ENCODE peak calls at places on chromosome 5, in four cellular contexts. B, O, K and U are unnamed samples.

GRCh38 chr5:154286557-154286956 is 96.0 kb downstream of the GALNT10 start:
- DNase-seq in B (no peak), O (no peak), K (no peak), U (no peak)

GRCh38 chr5:75037106-75037505 is 15.3 kb downstream of the GCNT4 start:
- DNase-seq in B (peak; percentile 94), O (no peak), K (no peak), U (no peak)

GRCh38 chr5:1251678-1252580 is 26.7 kb downstream of the SLC6A18 start:
- DNase-seq in B (no peak), O (no peak), K (no peak), U (no peak)

GRCh38 chr5:143923634-143924265 is 111.8 kb downstream of the HMHB1 start:
- DNase-seq in B (no peak), O (no peak), K (no peak), U (no peak)

GRCh38 chr5:77641963-77642589 is 3.6 kb upstream of the OTP start:
- DNase-seq in B (no peak), O (no peak), K (no peak), U (no peak)

GRCh38 chr5:77560677-77561263 is 68.7 kb upstream of the WDR41 start:
- DNase-seq in B (peak; percentile 38), O (peak; percentile 25), K (no peak), U (peak; percentile 49)

GRCh38 chr5:3116366-3116765 is 364.9 kb upstream of the IRX2 start:
- DNase-seq in B (no peak), O (no peak), K (no peak), U (no peak)

GRCh38 chr5:31962928-31963327 is 211.2 kb downstream of the GOLPH3 start:
- DNase-seq in B (peak; percentile 38), O (no peak), K (no peak), U (no peak)

GRCh38 chr5:1063661-1064382 is 48.0 kb downstream of the SLC12A7 start:
- DNase-seq in B (no peak), O (no peak), K (peak; percentile 44), U (no peak)

GRCh38 chr5:181181650-181182565 is 23.1 kb downstream of the TRIM7 start:
- DNase-seq in B (peak; percentile 76), O (no peak), K (peak; percentile 78), U (peak; percentile 80)

GRCh38 chr5:142313693-142314092 is 11.1 kb downstream of the SPRY4 start:
- DNase-seq in B (no peak), O (no peak), K (no peak), U (no peak)

GRCh38 chr5:134784241-134784920 is 25.8 kb downstream of the DDX46 start:
- DNase-seq in B (no peak), O (no peak), K (no peak), U (no peak)

GRCh38 chr5:157454273-157454672 is 5.7 kb upstream of the NIPAL4 start:
- DNase-seq in B (no peak), O (no peak), K (no peak), U (no peak)

GRCh38 chr5:116442095-116442534 is 132.5 kb downstream of the SEMA6A start:
- DNase-seq in B (no peak), O (peak; percentile 11), K (no peak), U (peak; percentile 17)

GRCh38 chr5:66661149-66661548 is 65.0 kb downstream of the MAST4 start:
- DNase-seq in B (no peak), O (no peak), K (peak; percentile 54), U (no peak)

GRCh38 chr5:173413476-173413982 is 85.3 kb upstream of the STC2 start:
- DNase-seq in B (no peak), O (no peak), K (no peak), U (no peak)

DNA sequence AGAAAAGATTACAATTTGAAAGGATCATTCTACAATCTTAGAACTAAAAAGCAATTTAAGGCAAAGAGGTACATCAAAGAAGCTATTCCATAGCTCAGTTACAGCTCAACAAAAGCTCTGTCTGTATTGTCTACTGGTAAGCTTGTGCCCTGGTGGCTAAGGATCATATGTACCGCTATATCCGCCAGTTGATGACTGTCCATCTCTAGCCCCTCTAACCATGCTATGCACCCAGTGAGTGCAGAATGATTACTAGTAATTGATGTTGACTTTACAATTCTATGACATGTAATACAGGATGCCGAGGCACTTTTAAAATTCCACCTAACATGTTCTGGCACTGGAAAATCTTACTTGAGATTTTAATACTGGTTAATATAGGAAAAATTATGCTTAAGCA is 13.1 kb downstream of the LOX start:
- DNase-seq in B (no peak), O (no peak), K (no peak), U (no peak)
- H3K4me1 ChIP-seq in B (no peaks in the 10 kb centered on the region), O (no peaks in the 10 kb centered on the region), K (peaks cover 2% of the 10 kb centered on the region), U (no peaks in the 10 kb centered on the region)

GRCh38 chr5:96957125-96958041 is 21.5 kb downstream of the LNPEP start:
- DNase-seq in B (no peak), O (no peak), K (no peak), U (peak; percentile 11)
- H3K4me3 ChIP-seq in B (no peak overlapping the region), O (no peak overlapping the region), K (no peak overlapping the region), U (no peak overlapping the region)

GRCh38 chr5:138912093-138912492 is 37.0 kb upstream of the LRRTM2 start:
- DNase-seq in B (no peak), O (no peak), K (no peak), U (no peak)
- H3K36me3 ChIP-seq in B (peaks cover 2% of the 10 kb centered on the region), O (no peaks in the 10 kb centered on the region), K (no peaks in the 10 kb centered on the region), U (peaks cover 2% of the 10 kb centered on the region)

DNA sequence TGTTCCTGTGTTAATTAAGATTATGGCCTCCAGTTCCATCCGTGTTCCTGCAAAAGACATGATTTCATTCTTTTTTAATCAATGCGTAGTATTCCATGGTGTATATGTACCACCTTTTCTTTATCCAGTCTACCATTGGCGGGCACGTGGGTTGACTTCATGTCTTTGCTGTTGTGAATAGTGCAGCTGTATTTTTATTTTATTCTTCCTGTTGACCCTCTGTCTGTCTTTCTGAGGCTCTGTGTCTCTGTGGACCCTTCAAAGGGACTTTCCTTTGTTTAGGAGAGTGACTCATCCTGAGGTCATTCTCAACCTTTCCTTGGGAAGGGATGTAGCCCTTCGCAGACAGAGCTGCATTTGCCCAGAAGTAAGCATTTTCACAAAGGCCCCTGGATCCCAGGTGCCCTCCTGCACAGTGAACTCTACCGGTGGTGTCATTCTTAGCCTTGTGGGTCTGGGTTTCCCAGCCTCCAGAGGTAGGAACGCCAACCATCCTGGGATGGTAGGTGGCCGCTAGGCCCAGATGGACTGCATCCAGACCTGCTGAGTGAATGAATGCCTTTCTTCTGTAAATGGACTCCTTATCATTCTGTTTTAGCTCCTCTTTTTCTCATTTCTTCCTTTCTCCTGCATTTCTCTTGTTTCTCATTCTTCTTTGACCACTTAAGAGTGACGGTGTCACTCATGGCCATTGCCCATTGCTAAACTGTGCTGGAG is 22.4 kb downstream of the TRIO start:
- DNase-seq in B (peak; percentile 86), O (no peak), K (no peak), U (no peak)
- H3K4me1 ChIP-seq in B (peaks cover 49% of the 10 kb centered on the region), O (no peaks in the 10 kb centered on the region), K (no peaks in the 10 kb centered on the region), U (peaks cover 33% of the 10 kb centered on the region)